ENCODE peak calls at places on chromosomes 13 and 19, in ten cellular contexts. D is NCI-H1436; F is AG08396; U is activated CD4-positive, alpha-beta T cell treated with anti-CD3 and anti-CD28 coated beads, Interleukin-2, amount 50 U/mL, for 1 hour; J is GM12878; Z is AG04449; G is GM12865; K is GOT3; T is HFFc6; L is stimulated activated CD4-positive, alpha-beta T cell treated with anti-CD3 and anti-CD28 coated beads, Interleukin-1b, Interleukin-23, amount 100 ng/mL, for 1 hour. Q is an unnamed sample.

GRCh38 chr19:13794388-13794751 is 873 bp upstream of the ZSWIM4 start:
- DNase-seq in Z (peak; percentile 72), J (no peak), U (no peak), G (no peak), L (no peak), T (peak; percentile 92), D (no peak), K (peak; percentile 23), F (peak; percentile 80), Q (no peak)

GRCh38 chr13:78185700-78186099 is 267.1 kb upstream of the EDNRB start:
- DNase-seq in L (no peak), J (no peak), G (no peak), D (no peak), F (no peak), K (no peak), U (no peak), T (no peak), Z (no peak), Q (no peak)

GRCh38 chr19:18167975-18168645 is 5.5 kb upstream of the IFI30 start:
- DNase-seq in K (no peak), F (peak; percentile 90), J (no peak), U (peak; percentile 57), L (peak; percentile 32), G (peak; percentile 79), T (peak; percentile 24), D (peak; percentile 30), Z (no peak), Q (no peak)

GRCh38 chr19:49596954-49597702 is 6.1 kb downstream of the PRR12 start:
- DNase-seq in Z (no peak), U (no peak), F (no peak), J (no peak), G (no peak), L (no peak), D (no peak), K (no peak), T (no peak), Q (no peak)

GRCh38 chr19:4823577-4823976 is 7.9 kb downstream of the TICAM1 start:
- DNase-seq in T (no peak), Z (no peak), F (no peak), G (no peak), U (no peak), J (no peak), D (no peak), L (no peak), K (no peak), Q (no peak)

GRCh38 chr13:48741377-48741776 is 87.6 kb downstream of the CYSLTR2 start:
- DNase-seq in U (no peak), F (no peak), D (no peak), G (no peak), L (no peak), K (no peak), T (no peak), Z (no peak), J (no peak), Q (no peak)

GRCh38 chr19:2668188-2668763 is 34.2 kb downstream of the GNG7 start:
- DNase-seq in F (no peak), K (no peak), Z (no peak), J (no peak), T (no peak), L (no peak), U (no peak), D (no peak), G (peak; percentile 58), Q (no peak)

GRCh38 chr13:80263745-80264513 is 77.0 kb downstream of the SPRY2 start:
- DNase-seq in U (no peak), D (no peak), T (no peak), Z (no peak), F (no peak), J (no peak), L (no peak), G (no peak), K (no peak), Q (no peak)

GRCh38 chr13:93045836-93046235 is 180.8 kb upstream of the GPC6 start:
- DNase-seq in L (no peak), F (no peak), J (no peak), Z (no peak), G (no peak), T (no peak), K (no peak), U (no peak), D (no peak), Q (no peak)

GRCh38 chr13:77138813-77139212 is 111.9 kb upstream of the FBXL3 start:
- DNase-seq in T (no peak), Z (no peak), U (no peak), D (no peak), J (no peak), L (no peak), G (no peak), K (no peak), F (no peak), Q (no peak)

GRCh38 chr19:1863638-1864479 is 480 bp upstream of the KLF16 start:
- DNase-seq in D (peak; percentile 94), T (peak; percentile 81), J (peak; percentile 45), L (peak; percentile 89), F (peak; percentile 98), K (peak; percentile 84), Z (peak; percentile 42), G (peak; percentile 97), U (peak; percentile 88), Q (no peak)

GRCh38 chr13:38008636-38009035 is 139.1 kb upstream of the TRPC4 start:
- DNase-seq in J (no peak), U (no peak), K (no peak), T (no peak), Z (no peak), L (no peak), D (no peak), F (no peak), G (no peak), Q (no peak)

GRCh38 chr13:46961719-46962118 is 64.9 kb upstream of the HTR2A start:
- DNase-seq in L (no peak), T (peak; percentile 71), K (no peak), F (peak; percentile 65), Z (peak; percentile 53), D (no peak), J (peak; percentile 86), G (peak; percentile 93), U (no peak), Q (no peak)

GRCh38 chr13:60398949-60399589 is 2.0 kb downstream of the TDRD3 start:
- DNase-seq in F (no peak), L (no peak), T (no peak), U (no peak), Z (no peak), D (no peak), K (no peak), J (no peak), G (no peak), Q (no peak)

GRCh38 chr19:41364546-41365391 is 820 bp upstream of the B9D2 start:
- DNase-seq in F (no peak), Z (no peak), T (no peak), U (no peak), L (no peak), G (peak; percentile 42), J (no peak), D (no peak), K (no peak), Q (no peak)

GRCh38 chr19:18408053-18408476 is 10.6 kb upstream of the LRRC25 start:
- DNase-seq in T (no peak), J (peak; percentile 87), D (peak; percentile 25), G (peak; percentile 90), U (no peak), Z (no peak), L (no peak), F (no peak), K (no peak), Q (no peak)

GRCh38 chr19:46480409-46480808 is 9.0 kb upstream of the PNMA8A start:
- DNase-seq in K (no peak), U (no peak), J (no peak), G (no peak), D (no peak), Z (no peak), L (no peak), T (no peak), F (peak; percentile 56), Q (no peak)

GRCh38 chr19:18514800-18515682 is 6.8 kb downstream of the ELL start:
- DNase-seq in D (no peak), L (no peak), U (peak; percentile 34), G (no peak), T (peak; percentile 32), K (no peak), J (no peak), Z (no peak), F (no peak), Q (no peak)

GRCh38 chr19:18230941-18231734 is 4.9 kb upstream of the PDE4C start:
- DNase-seq in U (no peak), L (no peak), G (no peak), Z (no peak), J (no peak), K (no peak), D (no peak), F (no peak), T (no peak), Q (no peak)

GRCh38 chr19:7844405-7844804 is 14.4 kb downstream of the EVI5L start:
- DNase-seq in D (no peak), T (no peak), L (no peak), G (no peak), U (no peak), Z (no peak), K (no peak), F (no peak), J (no peak), Q (no peak)

GRCh38 chr19:41332468-41332867 is 21.3 kb downstream of the TGFB1 start:
- DNase-seq in Z (no peak), T (no peak), D (no peak), G (no peak), L (no peak), K (no peak), J (no peak), U (no peak), F (no peak), Q (no peak)

GRCh38 chr13:65456150-65456912 is 1773.8 kb downstream of the PCDH9 start:
- DNase-seq in F (no peak), L (no peak), U (no peak), K (no peak), G (no peak), Z (no peak), D (no peak), T (no peak), J (no peak), Q (no peak)

GRCh38 chr13:57925250-57925649 is 293.7 kb downstream of the PCDH17 start:
- DNase-seq in L (no peak), U (no peak), G (no peak), Z (no peak), D (no peak), T (no peak), F (no peak), K (no peak), J (no peak), Q (no peak)

GRCh38 chr19:1324792-1325567 is 39.3 kb downstream of the EFNA2 start:
- DNase-seq in U (peak; percentile 30), F (peak; percentile 91), L (no peak), K (peak; percentile 22), G (no peak), J (no peak), T (peak; percentile 56), D (no peak), Z (no peak), Q (no peak)

GRCh38 chr13:110714798-110715394 is 1.4 kb downstream of the ING1 start:
- DNase-seq in D (peak; percentile 41), K (no peak), J (no peak), U (peak; percentile 50), F (no peak), L (peak; percentile 13), Z (no peak), G (no peak), T (no peak), Q (no peak)

GRCh38 chr19:14843587-14843986 is 5.1 kb downstream of the OR7A10 start:
- DNase-seq in L (no peak), G (no peak), F (no peak), Z (no peak), D (no peak), T (no peak), J (no peak), K (no peak), U (no peak), Q (no peak)

GRCh38 chr13:65292488-65292901 is 1937.6 kb downstream of the PCDH9 start:
- DNase-seq in D (no peak), J (no peak), G (no peak), U (no peak), F (no peak), K (no peak), T (peak; percentile 79), Z (peak; percentile 21), L (no peak), Q (no peak)